ENCODE peak calls at places on chromosomes 5 and 9, in four cellular contexts. E is AG04450, Q is NB4, G is WERI-Rb-1. O is an unnamed sample.

GRCh38 chr9:88034964-88035363 is 60.6 kb upstream of the CDK20 start:
- DNase-seq in Q (no peak), E (no peak), G (no peak), O (no peak)

GRCh38 chr5:52648726-52649125 is 139.0 kb upstream of the ITGA1 start:
- DNase-seq in G (no peak), Q (no peak), E (no peak), O (no peak)

GRCh38 chr5:171351674-171352073 is 36.0 kb upstream of the NPM1 start:
- DNase-seq in Q (no peak), G (no peak), E (no peak), O (no peak)

GRCh38 chr9:38096238-38096805 is 27.3 kb upstream of the SHB start:
- DNase-seq in G (no peak), E (no peak), Q (no peak), O (no peak)

GRCh38 chr5:157951673-157952373 is 92.9 kb upstream of the CLINT1 start:
- DNase-seq in E (no peak), G (no peak), Q (no peak), O (no peak)

GRCh38 chr5:43649256-43649655 is 46.3 kb downstream of the NNT start:
- DNase-seq in E (no peak), G (no peak), Q (no peak), O (no peak)

GRCh38 chr9:120715331-120715924 is 1.2 kb upstream of the MEGF9 start:
- DNase-seq in G (peak), Q (no peak), E (no peak), O (peak)

GRCh38 chr9:27539479-27540441 is 10.1 kb upstream of the MOB3B start:
- DNase-seq in E (peak), Q (peak), G (no peak), O (no peak)

GRCh38 chr5:142087920-142088679 is 20.5 kb upstream of the NDFIP1 start:
- DNase-seq in Q (no peak), G (no peak), E (no peak), O (no peak)

GRCh38 chr9:90861380-90861779 is 59.8 kb downstream of the SYK start:
- DNase-seq in Q (no peak), G (no peak), E (no peak), O (no peak)

GRCh38 chr5:142428773-142429473 is 104.1 kb upstream of the SPRY4 start:
- DNase-seq in Q (no peak), E (no peak), G (no peak), O (no peak)

GRCh38 chr5:14467886-14468285 is 113.7 kb upstream of the OTULINL start:
- DNase-seq in E (no peak), G (no peak), Q (no peak), O (no peak)

GRCh38 chr5:144947019-144947418 is 776.3 kb downstream of the KCTD16 start:
- DNase-seq in G (no peak), Q (no peak), E (no peak), O (no peak)

GRCh38 chr9:128207076-128207731 is 4.0 kb downstream of the DNM1 start:
- DNase-seq in Q (peak), E (no peak), G (no peak), O (no peak)

GRCh38 chr5:142650881-142651280 is 35.0 kb downstream of the FGF1 start:
- DNase-seq in Q (no peak), E (no peak), G (no peak), O (no peak)

GRCh38 chr5:138951091-138951985 is 76.2 kb upstream of the LRRTM2 start:
- DNase-seq in E (no peak), Q (no peak), G (no peak), O (no peak)

GRCh38 chr5:178232920-178233429 is 373 bp upstream of the PHYKPL start:
- DNase-seq in Q (no peak), E (no peak), G (no peak), O (no peak)

GRCh38 chr5:170303564-170303963 is 6.0 kb upstream of the LCP2 start:
- DNase-seq in Q (peak), G (no peak), E (no peak), O (no peak)

GRCh38 chr9:124217839-124218437 is 39.8 kb upstream of the NEK6 start:
- DNase-seq in E (no peak), Q (peak), G (no peak), O (no peak)

GRCh38 chr5:95283761-95284511 is 958 bp downstream of the MCTP1 start:
- DNase-seq in G (peak), E (no peak), Q (peak), O (no peak)

GRCh38 chr9:101307524-101308213 is 77.1 kb downstream of the BAAT start:
- DNase-seq in E (no peak), G (no peak), Q (no peak), O (no peak)

GRCh38 chr9:109423877-109424276 is 74.2 kb downstream of the PTPN3 start:
- DNase-seq in E (no peak), G (no peak), Q (no peak), O (no peak)

GRCh38 chr9:17628617-17629016 is 49.8 kb downstream of the SH3GL2 start:
- DNase-seq in G (no peak), Q (no peak), E (no peak), O (no peak)

GRCh38 chr5:6108981-6109595 is 269.3 kb downstream of the MED10 start:
- DNase-seq in Q (no peak), G (no peak), E (no peak), O (no peak)

GRCh38 chr5:158589939-158590338 is 509.8 kb downstream of the EBF1 start:
- DNase-seq in Q (no peak), E (no peak), G (no peak), O (no peak)

GRCh38 chr9:37761511-37761910 is 7.9 kb downstream of the TRMT10B start:
- DNase-seq in Q (no peak), G (no peak), E (peak), O (no peak)

GRCh38 chr9:130823435-130823834 is 11.6 kb upstream of the ABL1 start:
- DNase-seq in Q (no peak), G (no peak), E (no peak), O (no peak)

GRCh38 chr5:173197375-173197891 is 37.6 kb downstream of the NKX2-5 start:
- DNase-seq in E (no peak), G (no peak), Q (no peak), O (no peak)

GRCh38 chr9:128895556-128895955 is 13.6 kb downstream of the LRRC8A start:
- DNase-seq in G (no peak), E (no peak), Q (no peak), O (no peak)

GRCh38 chr5:146026307-146027010 is 78.9 kb downstream of the PLAC8L1 start:
- DNase-seq in G (no peak), E (no peak), Q (no peak), O (no peak)

GRCh38 chr9:88460583-88461332 is 72.5 kb downstream of the SPIN1 start:
- DNase-seq in G (no peak), E (no peak), Q (no peak), O (no peak)

GRCh38 chr5:95848701-95849100 is 26.2 kb upstream of the GLRX start:
- DNase-seq in G (no peak), E (no peak), Q (no peak), O (no peak)

GRCh38 chr5:141528401-141528984 is 39.6 kb downstream of the PCDHGC5 start:
- DNase-seq in Q (no peak), G (no peak), E (no peak), O (no peak)

GRCh38 chr9:304519-305185 is 90.0 kb downstream of the DOCK8 start:
- DNase-seq in Q (no peak), G (no peak), E (no peak), O (no peak)

GRCh38 chr5:115895821-115896220 is 54.1 kb downstream of the AP3S1 start:
- DNase-seq in G (no peak), Q (no peak), E (no peak), O (no peak)

GRCh38 chr5:77877516-77878070 is 101.5 kb upstream of the TBCA start:
- DNase-seq in E (no peak), G (no peak), Q (no peak), O (no peak)
- H3K4me3 ChIP-seq in E (no peak), G (no peak), Q (no peak), O (no peak)

GRCh38 chr5:79850941-79851693 is 139.9 kb downstream of the MTX3 start:
- DNase-seq in E (no peak), Q (no peak), G (no peak), O (no peak)

GRCh38 chr5:79853003-79853402 is 138.1 kb downstream of the MTX3 start:
- DNase-seq in E (no peak), G (no peak), Q (no peak), O (no peak)

GRCh38 chr5:79851694-79852006 is 139.4 kb downstream of the MTX3 start:
- DNase-seq in G (no peak), Q (no peak), E (no peak), O (no peak)

GRCh38 chr5:79856456-79857055 is 134.5 kb downstream of the MTX3 start:
- DNase-seq in Q (no peak), E (no peak), G (no peak), O (no peak)

GRCh38 chr5:79853676-79854418 is 137.2 kb downstream of the MTX3 start:
- DNase-seq in E (no peak), Q (peak), G (no peak), O (no peak)
- TF ChIP-seq CTCF in E (no peak), Q (no peak), G (no peak), O (no peak)

DNA sequence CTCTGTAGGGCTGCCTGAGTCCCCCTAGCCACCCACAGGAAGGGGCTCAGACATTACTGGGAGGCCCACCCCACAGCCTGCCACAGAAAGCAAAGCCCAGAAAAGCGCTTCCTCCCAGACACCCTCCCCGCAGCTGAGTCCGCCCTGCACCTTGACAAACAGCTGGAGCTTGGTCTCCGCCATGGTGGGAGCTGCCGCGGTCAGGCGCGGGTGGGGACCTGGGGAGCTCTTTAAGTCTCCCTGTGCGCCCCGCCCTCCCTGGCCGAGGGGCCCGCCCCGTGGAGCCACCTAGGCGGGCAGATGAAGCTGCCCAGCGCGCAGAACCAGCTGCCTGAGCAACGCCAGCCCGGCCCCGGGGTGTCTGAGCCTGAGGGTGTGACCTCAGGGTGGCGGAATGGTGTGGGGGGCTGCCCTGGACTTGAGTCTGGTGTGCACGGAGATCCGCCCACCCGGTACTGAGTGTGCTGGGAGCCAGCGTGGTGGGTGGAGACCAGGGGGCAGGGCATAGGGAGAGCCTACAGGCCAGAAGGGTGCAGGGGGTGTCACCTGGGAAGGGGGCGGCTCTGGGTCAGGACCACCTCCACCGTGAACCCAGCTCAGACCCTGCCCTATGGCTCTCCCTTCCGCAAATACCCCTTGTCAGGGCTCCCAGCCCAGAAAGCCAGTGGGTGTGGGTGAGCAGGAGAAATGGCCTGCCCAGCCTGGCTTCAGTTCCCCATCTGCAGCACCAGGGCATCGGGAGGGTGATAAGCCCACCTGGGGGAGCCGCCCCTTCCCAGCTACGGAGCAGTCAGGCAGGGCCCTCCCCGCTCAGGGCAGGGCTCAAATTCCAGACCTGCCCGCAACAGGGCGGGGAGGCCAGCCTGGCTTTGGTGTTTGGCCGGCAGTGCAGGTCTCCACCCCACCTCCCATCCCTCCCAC is at the start of gene CLIC3:
- DNase-seq in E (no peak), Q (peak), G (peak), O (no peak)
- H3K4me3 ChIP-seq in E (no peak), Q (no peak), G (peak), O (peak)

GRCh38 chr9:21993893-21994525 is at the start of gene CDKN2A:
- DNase-seq in E (no peak), Q (no peak), G (peak), O (no peak)
- TF ChIP-seq CTCF in E (no peak), Q (no peak), G (peak), O (no peak)

DNA sequence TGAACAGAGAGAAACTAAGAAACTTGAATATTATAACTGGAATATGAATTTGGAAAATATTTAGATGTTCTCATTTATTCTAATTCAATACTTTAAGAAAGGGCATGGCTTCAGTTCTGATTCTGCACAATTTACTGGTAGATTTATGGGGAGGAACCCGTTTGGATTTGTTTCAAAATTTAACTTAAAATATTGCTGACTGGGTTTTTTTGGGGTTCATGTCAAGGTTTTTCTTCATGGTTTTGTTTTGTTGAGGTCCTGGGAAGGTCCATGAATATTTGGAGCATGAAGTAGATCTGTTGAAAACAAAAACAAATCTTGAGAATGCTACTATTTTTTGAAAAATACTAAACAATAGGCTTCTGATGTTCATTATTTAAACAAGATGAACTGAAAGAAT is 214.7 kb downstream of the PIK3R1 start:
- DNase-seq in Q (no peak), E (no peak), G (no peak), O (no peak)
- H3K4me3 ChIP-seq in Q (no peak), E (no peak), G (no peak), O (no peak)

GRCh38 chr5:147371290-147371689 is 136.5 kb downstream of the STK32A start:
- DNase-seq in G (no peak), Q (no peak), E (no peak), O (no peak)

GRCh38 chr5:147373328-147373727 is 136.5 kb downstream of the DPYSL3 start:
- DNase-seq in G (no peak), E (no peak), Q (no peak), O (no peak)

GRCh38 chr5:147369742-147370374 is 135.0 kb downstream of the STK32A start:
- DNase-seq in E (no peak), Q (peak), G (no peak), O (no peak)
- TF ChIP-seq CTCF in E (peak), Q (no peak), G (peak), O (peak)

DNA sequence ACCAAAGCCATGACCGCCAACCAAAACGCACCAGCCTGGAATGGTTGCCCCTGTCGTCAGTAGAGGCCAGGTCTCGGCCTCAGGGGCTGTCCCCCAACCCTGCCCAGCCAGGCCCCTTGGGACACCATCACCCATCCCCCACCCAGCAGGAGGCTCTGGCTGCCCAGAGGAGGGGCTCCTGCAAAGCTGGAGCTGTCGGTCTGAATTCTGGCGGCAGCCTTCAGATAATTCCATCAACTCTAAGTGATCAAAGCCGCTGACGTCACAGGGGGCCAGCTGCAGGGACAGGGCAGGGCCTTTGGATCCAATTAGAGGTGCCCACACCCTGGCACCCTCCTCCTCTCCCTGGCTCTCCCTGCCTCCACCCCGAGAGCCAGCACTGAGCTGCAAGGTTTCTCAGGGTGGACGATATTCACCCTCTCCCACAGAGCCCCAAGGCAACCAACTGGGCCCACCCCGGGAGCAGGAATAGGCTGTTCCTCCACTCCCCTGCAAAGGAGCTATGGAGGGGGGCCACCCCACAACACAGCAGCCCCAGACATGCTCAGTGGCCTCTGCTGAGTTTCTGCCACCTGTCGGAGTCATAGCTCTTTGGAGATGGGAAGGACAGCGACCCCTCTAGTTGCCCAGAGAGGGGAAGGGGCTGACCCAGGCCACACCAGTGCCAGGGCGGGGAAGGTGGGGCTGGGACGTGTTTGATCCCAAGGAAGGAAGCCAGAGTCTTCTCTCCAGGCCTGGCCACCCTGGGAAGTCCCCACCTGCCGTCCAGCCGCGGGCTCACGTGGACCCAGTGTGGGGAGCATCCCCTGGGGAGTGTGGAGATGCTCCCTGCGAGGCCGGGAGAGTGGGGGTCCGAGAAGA is 78.4 kb downstream of the NTNG2 start:
- DNase-seq in E (no peak), G (peak), Q (no peak), O (peak)
- H3K4me3 ChIP-seq in E (no peak), G (peak), Q (no peak), O (peak)